ENCODE peak calls at places on chromosomes 11 and 22, in four cellular contexts. One of them, this sample, is unnamed.

GRCh38 chr11:126102436-126102894 is 39.8 kb upstream of the CDON start:
- DNase-seq in bronchial epithelial cell: no peak
- DNase-seq in upper lobe of right lung: peak
- DNase-seq in colonic mucosa: no peak
- DNase-seq in this sample: no peak

GRCh38 chr11:119483881-119484371 is 61.0 kb upstream of the THY1 start:
- DNase-seq in bronchial epithelial cell: no peak
- DNase-seq in upper lobe of right lung: no peak
- DNase-seq in colonic mucosa: no peak
- DNase-seq in this sample: no peak

GRCh38 chr11:1350086-1350725 is 39.5 kb upstream of the BRSK2 start:
- DNase-seq in upper lobe of right lung: peak
- DNase-seq in colonic mucosa: no peak
- DNase-seq in bronchial epithelial cell: no peak
- DNase-seq in this sample: no peak

GRCh38 chr11:111776398-111777093 is 10.4 kb upstream of the PPP2R1B start:
- DNase-seq in colonic mucosa: no peak
- DNase-seq in bronchial epithelial cell: no peak
- DNase-seq in upper lobe of right lung: no peak
- DNase-seq in this sample: no peak

GRCh38 chr11:79906189-79906588 is 465.4 kb upstream of the TENM4 start:
- DNase-seq in upper lobe of right lung: no peak
- DNase-seq in bronchial epithelial cell: no peak
- DNase-seq in colonic mucosa: peak
- DNase-seq in this sample: no peak

GRCh38 chr11:117573326-117573725 is 223.7 kb downstream of the DSCAML1 start:
- DNase-seq in colonic mucosa: no peak
- DNase-seq in bronchial epithelial cell: no peak
- DNase-seq in upper lobe of right lung: peak
- DNase-seq in this sample: no peak

GRCh38 chr11:131042041-131042390 is 125.7 kb upstream of the SNX19 start:
- DNase-seq in bronchial epithelial cell: peak
- DNase-seq in colonic mucosa: no peak
- DNase-seq in upper lobe of right lung: no peak
- DNase-seq in this sample: no peak

GRCh38 chr11:28621648-28622215 is 513.5 kb downstream of the METTL15 start:
- DNase-seq in colonic mucosa: no peak
- DNase-seq in upper lobe of right lung: no peak
- DNase-seq in bronchial epithelial cell: no peak
- DNase-seq in this sample: peak

GRCh38 chr22:24390576-24390975 is 36.8 kb upstream of the ADORA2A start:
- DNase-seq in upper lobe of right lung: no peak
- DNase-seq in bronchial epithelial cell: no peak
- DNase-seq in colonic mucosa: no peak
- DNase-seq in this sample: no peak

GRCh38 chr11:116853461-116854073 is 16.1 kb upstream of the APOA1 start:
- DNase-seq in colonic mucosa: peak
- DNase-seq in upper lobe of right lung: no peak
- DNase-seq in bronchial epithelial cell: peak
- DNase-seq in this sample: peak

GRCh38 chr22:47017245-47017644 is 254.8 kb downstream of the TBC1D22A start:
- DNase-seq in bronchial epithelial cell: no peak
- DNase-seq in upper lobe of right lung: peak
- DNase-seq in colonic mucosa: no peak
- DNase-seq in this sample: no peak

GRCh38 chr11:105799728-105800462 is 190.0 kb downstream of the GRIA4 start:
- DNase-seq in bronchial epithelial cell: peak
- DNase-seq in upper lobe of right lung: no peak
- DNase-seq in colonic mucosa: no peak
- DNase-seq in this sample: no peak

GRCh38 chr11:94658888-94659287 is 91.7 kb downstream of the PIWIL4 start:
- DNase-seq in colonic mucosa: no peak
- DNase-seq in bronchial epithelial cell: no peak
- DNase-seq in upper lobe of right lung: no peak
- DNase-seq in this sample: no peak

GRCh38 chr22:45975266-45976161 is 1.4 kb downstream of the WNT7B start:
- DNase-seq in bronchial epithelial cell: peak
- DNase-seq in colonic mucosa: no peak
- DNase-seq in upper lobe of right lung: no peak
- DNase-seq in this sample: peak

GRCh38 chr22:49480896-49481650 is 346.6 kb downstream of the BRD1 start:
- DNase-seq in bronchial epithelial cell: no peak
- DNase-seq in colonic mucosa: no peak
- DNase-seq in upper lobe of right lung: no peak
- DNase-seq in this sample: no peak

GRCh38 chr22:30922151-30922611 is 46.4 kb downstream of the MORC2 start:
- DNase-seq in colonic mucosa: peak
- DNase-seq in bronchial epithelial cell: peak
- DNase-seq in upper lobe of right lung: peak
- DNase-seq in this sample: peak

GRCh38 chr11:113874920-113875413 is 405 bp downstream of the USP28 start:
- DNase-seq in colonic mucosa: peak
- DNase-seq in bronchial epithelial cell: peak
- DNase-seq in upper lobe of right lung: no peak
- DNase-seq in this sample: no peak

GRCh38 chr11:115162919-115163318 is 341.3 kb downstream of the CADM1 start:
- DNase-seq in bronchial epithelial cell: peak
- DNase-seq in colonic mucosa: no peak
- DNase-seq in upper lobe of right lung: no peak
- DNase-seq in this sample: no peak

GRCh38 chr22:17754233-17754925 is 19.9 kb downstream of the BID start:
- DNase-seq in upper lobe of right lung: no peak
- DNase-seq in colonic mucosa: no peak
- DNase-seq in bronchial epithelial cell: no peak
- DNase-seq in this sample: peak

GRCh38 chr22:43824724-43825485 is 12.8 kb upstream of the EFCAB6 start:
- DNase-seq in upper lobe of right lung: peak
- DNase-seq in bronchial epithelial cell: no peak
- DNase-seq in colonic mucosa: no peak
- DNase-seq in this sample: no peak

GRCh38 chr22:39717099-39717498 is 146.5 kb downstream of the CACNA1I start:
- DNase-seq in bronchial epithelial cell: no peak
- DNase-seq in colonic mucosa: no peak
- DNase-seq in upper lobe of right lung: peak
- DNase-seq in this sample: no peak

GRCh38 chr11:45887587-45887986 is 2.1 kb downstream of the MAPK8IP1 start:
- DNase-seq in upper lobe of right lung: no peak
- DNase-seq in colonic mucosa: no peak
- DNase-seq in bronchial epithelial cell: no peak
- DNase-seq in this sample: no peak

DNA sequence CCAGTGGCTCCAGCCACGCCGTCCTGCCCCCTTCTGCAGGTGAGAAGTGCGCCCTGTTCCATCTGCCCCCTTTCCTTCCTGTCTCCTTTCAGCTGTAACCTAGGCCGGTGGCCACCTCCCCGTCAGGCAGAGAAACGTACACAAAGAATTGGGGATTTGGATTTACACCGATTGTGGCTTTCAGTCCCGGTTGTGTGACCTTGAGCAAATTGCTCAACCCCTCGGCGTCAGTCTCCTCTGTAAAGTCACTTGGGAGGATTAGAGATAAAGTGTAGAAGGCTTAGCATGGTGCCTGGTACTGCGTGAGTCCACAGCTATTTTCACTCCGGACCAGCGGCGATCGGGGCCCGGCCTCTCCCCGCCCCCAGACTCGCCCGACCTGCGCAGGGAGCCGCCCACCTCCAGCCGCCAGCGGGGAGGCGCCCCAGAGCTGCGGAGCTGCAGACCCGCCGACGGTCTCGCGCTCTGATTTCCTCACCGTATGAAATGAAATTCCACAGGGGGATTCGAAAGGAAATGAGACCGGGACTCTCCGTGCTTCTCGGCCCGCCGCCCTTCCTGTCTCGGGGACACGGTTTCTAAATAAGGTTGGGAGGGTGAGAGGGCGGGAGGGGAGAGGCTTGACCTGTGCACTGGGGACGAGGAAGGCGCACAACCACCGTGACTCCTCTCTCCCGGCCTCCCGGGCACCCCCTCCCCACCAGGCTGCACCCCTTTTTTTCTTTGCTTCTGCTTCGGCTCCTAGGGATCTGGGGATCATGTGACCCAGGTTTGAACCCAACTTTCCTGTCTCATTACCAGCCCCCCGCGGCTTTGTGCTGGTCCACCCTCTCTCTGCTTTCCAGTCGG is 703 bp upstream of the FZD4 start:
- DNase-seq in bronchial epithelial cell: peak
- DNase-seq in upper lobe of right lung: peak
- DNase-seq in colonic mucosa: peak
- DNase-seq in this sample: peak
- TF ChIP-seq CTCF in bronchial epithelial cell: peak
- TF ChIP-seq CTCF in upper lobe of right lung: no peak
- TF ChIP-seq CTCF in colonic mucosa: no peak
- TF ChIP-seq CTCF in this sample: no peak

GRCh38 chr11:61667684-61668320 is 12.4 kb upstream of the DAGLA start:
- DNase-seq in colonic mucosa: no peak
- DNase-seq in upper lobe of right lung: no peak
- DNase-seq in bronchial epithelial cell: no peak
- DNase-seq in this sample: no peak

GRCh38 chr11:61669417-61669816 is 10.8 kb upstream of the DAGLA start:
- DNase-seq in bronchial epithelial cell: no peak
- DNase-seq in upper lobe of right lung: no peak
- DNase-seq in colonic mucosa: no peak
- DNase-seq in this sample: no peak

GRCh38 chr11:61675826-61676225 is 4.4 kb upstream of the DAGLA start:
- DNase-seq in colonic mucosa: no peak
- DNase-seq in upper lobe of right lung: no peak
- DNase-seq in bronchial epithelial cell: no peak
- DNase-seq in this sample: no peak

GRCh38 chr11:61670626-61671025 is 9.6 kb upstream of the DAGLA start:
- DNase-seq in upper lobe of right lung: no peak
- DNase-seq in bronchial epithelial cell: no peak
- DNase-seq in colonic mucosa: no peak
- DNase-seq in this sample: no peak

DNA sequence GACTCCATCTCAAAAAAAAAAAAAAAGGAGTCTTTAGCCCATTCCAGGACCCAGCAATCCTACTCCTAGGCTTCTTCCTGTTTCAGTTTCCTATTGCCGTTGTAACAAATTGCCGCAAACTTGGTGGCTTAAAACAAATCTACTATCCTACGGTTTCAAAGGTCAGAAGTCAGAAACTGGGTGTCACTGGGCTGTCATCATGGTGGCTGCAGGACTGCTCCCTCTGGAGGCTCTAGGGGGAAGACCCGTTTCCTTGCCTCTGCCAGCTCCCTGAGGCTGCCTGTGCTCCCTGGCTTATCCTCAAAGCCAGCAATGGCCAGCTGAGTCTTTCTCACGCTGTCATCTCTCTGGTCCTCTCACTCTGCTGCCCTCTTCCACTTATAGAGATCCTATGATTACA is 8.7 kb upstream of the DAGLA start:
- DNase-seq in upper lobe of right lung: no peak
- DNase-seq in bronchial epithelial cell: peak
- DNase-seq in colonic mucosa: peak
- DNase-seq in this sample: no peak
- TF ChIP-seq CTCF in upper lobe of right lung: peak
- TF ChIP-seq CTCF in bronchial epithelial cell: peak
- TF ChIP-seq CTCF in colonic mucosa: peak
- TF ChIP-seq CTCF in this sample: peak

GRCh38 chr11:19345848-19346681 is 105.3 kb upstream of the E2F8 start:
- DNase-seq in upper lobe of right lung: no peak
- DNase-seq in colonic mucosa: no peak
- DNase-seq in bronchial epithelial cell: no peak
- DNase-seq in this sample: peak
- TF ChIP-seq CTCF in upper lobe of right lung: no peak
- TF ChIP-seq CTCF in colonic mucosa: no peak
- TF ChIP-seq CTCF in bronchial epithelial cell: no peak
- TF ChIP-seq CTCF in this sample: no peak

GRCh38 chr11:69102732-69103615 is 52.8 kb upstream of the SMIM38 start:
- DNase-seq in colonic mucosa: no peak
- DNase-seq in upper lobe of right lung: no peak
- DNase-seq in bronchial epithelial cell: no peak
- DNase-seq in this sample: peak
- TF ChIP-seq CTCF in colonic mucosa: no peak
- TF ChIP-seq CTCF in upper lobe of right lung: no peak
- TF ChIP-seq CTCF in bronchial epithelial cell: peak
- TF ChIP-seq CTCF in this sample: peak

DNA sequence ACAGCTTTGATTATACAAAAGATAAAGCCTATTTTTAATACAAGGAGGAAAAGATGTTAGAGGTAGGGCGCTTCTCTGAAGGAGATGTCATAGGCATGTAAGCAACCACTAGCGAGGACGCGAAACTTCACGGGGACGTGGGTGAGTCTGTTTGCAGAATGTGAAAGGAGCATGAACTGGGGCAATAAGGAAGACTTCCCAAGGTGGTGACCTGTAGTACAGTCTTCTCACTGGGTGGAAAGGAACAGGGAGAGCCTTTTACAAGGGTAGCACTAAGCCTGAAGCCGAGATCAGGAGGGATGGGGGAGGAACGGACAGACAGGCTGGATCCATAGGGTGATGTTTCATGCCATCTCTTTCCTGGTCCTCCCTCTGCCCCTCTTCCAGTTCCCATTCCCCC is 10.0 kb upstream of the MICAL2 start:
- DNase-seq in bronchial epithelial cell: no peak
- DNase-seq in upper lobe of right lung: no peak
- DNase-seq in colonic mucosa: peak
- DNase-seq in this sample: no peak
- TF ChIP-seq CTCF in bronchial epithelial cell: no peak
- TF ChIP-seq CTCF in upper lobe of right lung: no peak
- TF ChIP-seq CTCF in colonic mucosa: no peak
- TF ChIP-seq CTCF in this sample: no peak

DNA sequence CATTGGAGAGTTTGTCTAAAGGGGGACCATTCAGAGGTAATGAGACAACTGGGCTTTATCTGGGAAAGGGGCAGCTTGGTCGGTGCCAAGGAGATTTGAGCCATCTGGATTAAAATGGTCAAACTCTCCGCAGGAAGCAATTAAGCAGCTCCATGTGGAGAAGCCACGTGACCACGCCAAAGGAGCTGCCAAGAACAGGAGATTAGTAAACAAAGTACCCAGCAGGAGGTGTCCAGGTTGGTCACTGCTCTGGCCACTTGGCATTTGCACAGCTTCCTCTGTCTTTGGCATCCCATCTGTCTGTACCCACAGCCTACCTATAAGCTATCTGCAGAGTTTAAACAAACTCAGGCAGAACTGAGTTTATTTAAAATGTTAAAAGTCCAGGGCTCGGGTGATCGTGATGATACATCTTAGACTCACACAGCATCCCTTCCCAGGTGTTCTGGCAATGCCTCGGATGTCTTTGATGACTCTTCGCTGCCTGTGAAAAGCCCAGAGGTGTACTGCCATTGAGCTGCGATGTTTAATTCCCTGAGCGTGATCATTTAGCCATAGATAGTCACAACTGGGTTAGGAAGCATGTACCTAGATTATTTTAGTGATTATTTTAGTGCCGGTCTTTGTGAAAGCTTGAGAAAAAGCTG is 736.0 kb downstream of the NTM start:
- DNase-seq in upper lobe of right lung: no peak
- DNase-seq in colonic mucosa: no peak
- DNase-seq in bronchial epithelial cell: peak
- DNase-seq in this sample: no peak
- TF ChIP-seq CTCF in upper lobe of right lung: no peak
- TF ChIP-seq CTCF in colonic mucosa: no peak
- TF ChIP-seq CTCF in bronchial epithelial cell: no peak
- TF ChIP-seq CTCF in this sample: no peak

GRCh38 chr11:62127426-62127825 is 3.6 kb downstream of the INCENP start:
- DNase-seq in bronchial epithelial cell: no peak
- DNase-seq in upper lobe of right lung: no peak
- DNase-seq in colonic mucosa: no peak
- DNase-seq in this sample: no peak
- TF ChIP-seq CTCF in bronchial epithelial cell: no peak
- TF ChIP-seq CTCF in upper lobe of right lung: no peak
- TF ChIP-seq CTCF in colonic mucosa: no peak
- TF ChIP-seq CTCF in this sample: no peak